ENCODE peak calls at places on chromosomes 5 and 9, in four cellular contexts. V, L, U and I are unnamed samples.
A peak's percentile ranks its signal among the peaks of the same experiment; 100 is the strongest.

GRCh38 chr9:120850315-120850714 is 7.6 kb upstream of the PSMD5 start:
- DNase-seq in L (no peak), U (no peak), V (no peak), I (no peak)

GRCh38 chr5:143061161-143061945 is 291.2 kb downstream of the ARHGAP26 start:
- DNase-seq in V (no peak), L (no peak), U (no peak), I (no peak)

GRCh38 chr5:9658726-9659125 is 28.6 kb upstream of the TAS2R1 start:
- DNase-seq in L (no peak), V (no peak), U (no peak), I (no peak)

GRCh38 chr9:123225374-123225813 is 43.0 kb downstream of the STRBP start:
- DNase-seq in V (peak; percentile 45), L (peak; percentile 36), U (no peak), I (peak; percentile 32)

GRCh38 chr9:132049900-132050299 is 29.8 kb downstream of the MED27 start:
- DNase-seq in L (no peak), U (no peak), V (no peak), I (no peak)

GRCh38 chr5:143601917-143602333 is 198.4 kb upstream of the NR3C1 start:
- DNase-seq in U (no peak), L (no peak), V (peak; percentile 10), I (no peak)

GRCh38 chr5:179325296-179326031 is 19.8 kb downstream of the ADAMTS2 start:
- DNase-seq in U (peak; percentile 83), V (no peak), L (no peak), I (no peak)

GRCh38 chr5:32450952-32451351 is 6.4 kb upstream of the ZFR start:
- DNase-seq in U (no peak), L (peak; percentile 49), V (no peak), I (no peak)

GRCh38 chr9:95130484-95130883 is 187.0 kb downstream of the FANCC start:
- DNase-seq in L (no peak), U (no peak), V (no peak), I (no peak)

GRCh38 chr5:117615226-117615625 is 1040.6 kb upstream of the SEMA6A start:
- DNase-seq in L (no peak), U (no peak), V (no peak), I (no peak)

GRCh38 chr5:93677344-93678021 is 63.9 kb downstream of the POU5F2 start:
- DNase-seq in L (no peak), V (no peak), U (no peak), I (no peak)

GRCh38 chr9:96553070-96553469 is 66.6 kb downstream of the CDC14B start:
- DNase-seq in L (no peak), U (no peak), V (no peak), I (no peak)

GRCh38 chr5:173926359-173926758 is 38.2 kb downstream of the CPEB4 start:
- DNase-seq in U (no peak), V (no peak), L (no peak), I (no peak)

GRCh38 chr5:65128226-65128625 is 353.5 kb downstream of the ADAMTS6 start:
- DNase-seq in U (no peak), V (no peak), L (no peak), I (no peak)

GRCh38 chr5:177425801-177426565 is 493 bp upstream of the GRK6 start:
- DNase-seq in V (peak; percentile 100), U (peak; percentile 100), L (peak; percentile 99), I (peak; percentile 99)

GRCh38 chr9:82101475-82101874 is 112.9 kb downstream of the SPATA31D1 start:
- DNase-seq in V (no peak), L (no peak), U (no peak), I (no peak)

GRCh38 chr5:73330613-73331012 is 118.0 kb downstream of the FOXD1 start:
- DNase-seq in U (no peak), L (no peak), V (no peak), I (no peak)

GRCh38 chr9:2242778-2243395 is 227.7 kb downstream of the SMARCA2 start:
- DNase-seq in U (no peak), V (no peak), L (no peak), I (no peak)

GRCh38 chr5:142521706-142522105 is 164.2 kb downstream of the FGF1 start:
- DNase-seq in V (no peak), L (no peak), U (no peak), I (no peak)

GRCh38 chr5:64594601-64595518 is 89.0 kb downstream of the RGS7BP start:
- DNase-seq in L (peak; percentile 15), U (no peak), V (no peak), I (no peak)